ENCODE peak calls at places on chromosomes 1 and 21, in five cellular contexts. V, S, O, Y and U are unnamed samples.

GRCh38 chr1:36653850-36654249 is 171.1 kb upstream of the CSF3R start:
- DNase-seq in V (no peak), S (no peak), O (no peak), Y (peak; percentile 70), U (no peak)

GRCh38 chr1:182811975-182812727 is 22.6 kb downstream of the NPL start:
- DNase-seq in V (no peak), S (no peak), O (no peak), Y (no peak), U (no peak)

GRCh38 chr1:109906160-109906838 is 4.3 kb upstream of the CSF1 start:
- DNase-seq in V (peak; percentile 46), S (peak; percentile 11), O (peak; percentile 15), Y (no peak), U (no peak)

GRCh38 chr1:101033017-101033416 is 7.4 kb upstream of the DPH5 start:
- DNase-seq in V (no peak), S (no peak), O (no peak), Y (no peak), U (no peak)

GRCh38 chr21:34582506-34583150 is 32.3 kb downstream of the RCAN1 start:
- DNase-seq in V (no peak), S (no peak), O (no peak), Y (peak; percentile 54), U (no peak)

GRCh38 chr1:37076168-37076567 is 41.9 kb upstream of the GRIK3 start:
- DNase-seq in V (no peak), S (no peak), O (no peak), Y (no peak), U (no peak)

GRCh38 chr1:207405814-207406213 is 48.3 kb upstream of the CR2 start:
- DNase-seq in V (no peak), S (no peak), O (no peak), Y (no peak), U (no peak)

GRCh38 chr1:56577859-56578663 is 1.3 kb downstream of the PLPP3 start:
- DNase-seq in V (no peak), S (no peak), O (no peak), Y (peak; percentile 74), U (peak; percentile 78)

GRCh38 chr1:15341634-15342375 is 67.9 kb upstream of the EFHD2 start:
- DNase-seq in V (no peak), S (no peak), O (no peak), Y (no peak), U (no peak)

GRCh38 chr1:154768456-154769125 is 101.5 kb downstream of the KCNN3 start:
- DNase-seq in V (no peak), S (no peak), O (no peak), Y (peak; percentile 3), U (no peak)

GRCh38 chr1:67833595-67833926 is 294 bp upstream of the GNG12 start:
- DNase-seq in V (no peak), S (no peak), O (no peak), Y (no peak), U (peak; percentile 83)

GRCh38 chr1:70504176-70504820 is 93.2 kb downstream of the CTH start:
- DNase-seq in V (no peak), S (no peak), O (no peak), Y (no peak), U (no peak)

GRCh38 chr1:234554478-234555311 is 55.3 kb downstream of the IRF2BP2 start:
- DNase-seq in V (no peak), S (no peak), O (no peak), Y (no peak), U (peak; percentile 68)